ENCODE peak calls at places on chromosomes 12 and 14, in eight cellular contexts. One of them, this sample, is unnamed. For H3K4me1, the result is how much of the 10 kb centered on the place peaks cover.

GRCh38 chr12:54299515-54300266 is 1.1 kb downstream of the NFE2 start:
- DNase-seq in HepG2: no peak
- DNase-seq in stomach: no peak
- DNase-seq in GM23338: no peak
- DNase-seq in SK-N-SH: no peak
- DNase-seq in GM12878: no peak
- DNase-seq in sigmoid colon: no peak
- DNase-seq in Panc1: no peak
- DNase-seq in this sample: no peak

GRCh38 chr12:49279706-49280159 is 14.9 kb downstream of the TUBA1C start:
- DNase-seq in HepG2: peak
- DNase-seq in stomach: no peak
- DNase-seq in GM23338: peak
- DNase-seq in SK-N-SH: peak
- DNase-seq in GM12878: no peak
- DNase-seq in sigmoid colon: no peak
- DNase-seq in Panc1: no peak
- DNase-seq in this sample: peak

GRCh38 chr14:72864712-72865365 is 29.1 kb downstream of the DPF3 start:
- DNase-seq in HepG2: no peak
- DNase-seq in stomach: no peak
- DNase-seq in GM23338: no peak
- DNase-seq in SK-N-SH: no peak
- DNase-seq in GM12878: no peak
- DNase-seq in sigmoid colon: no peak
- DNase-seq in Panc1: no peak
- DNase-seq in this sample: no peak

GRCh38 chr14:23362200-23362599 is 2.8 kb downstream of the EFS start:
- DNase-seq in HepG2: peak
- DNase-seq in stomach: no peak
- DNase-seq in GM23338: peak
- DNase-seq in SK-N-SH: no peak
- DNase-seq in GM12878: no peak
- DNase-seq in sigmoid colon: no peak
- DNase-seq in Panc1: no peak
- DNase-seq in this sample: peak

GRCh38 chr14:77026930-77027537 is 1.5 kb downstream of the IRF2BPL start:
- DNase-seq in HepG2: no peak
- DNase-seq in stomach: peak
- DNase-seq in GM23338: peak
- DNase-seq in SK-N-SH: peak
- DNase-seq in GM12878: no peak
- DNase-seq in sigmoid colon: peak
- DNase-seq in Panc1: no peak
- DNase-seq in this sample: peak

GRCh38 chr12:81389550-81390099 is 311.7 kb downstream of the ACSS3 start:
- DNase-seq in HepG2: no peak
- DNase-seq in stomach: no peak
- DNase-seq in GM23338: no peak
- DNase-seq in SK-N-SH: no peak
- DNase-seq in GM12878: no peak
- DNase-seq in sigmoid colon: no peak
- DNase-seq in Panc1: no peak
- DNase-seq in this sample: no peak

GRCh38 chr12:62647586-62647985 is 181.0 kb downstream of the MON2 start:
- DNase-seq in HepG2: no peak
- DNase-seq in stomach: no peak
- DNase-seq in GM23338: peak
- DNase-seq in SK-N-SH: no peak
- DNase-seq in GM12878: no peak
- DNase-seq in sigmoid colon: peak
- DNase-seq in Panc1: no peak
- DNase-seq in this sample: no peak

GRCh38 chr12:82955020-82955419 is 268.3 kb downstream of the TMTC2 start:
- DNase-seq in HepG2: no peak
- DNase-seq in stomach: no peak
- DNase-seq in GM23338: no peak
- DNase-seq in SK-N-SH: no peak
- DNase-seq in GM12878: no peak
- DNase-seq in sigmoid colon: no peak
- DNase-seq in Panc1: no peak
- DNase-seq in this sample: no peak

GRCh38 chr14:40656301-40656700 is 950.4 kb upstream of the LRFN5 start:
- DNase-seq in HepG2: no peak
- DNase-seq in stomach: no peak
- DNase-seq in GM23338: no peak
- DNase-seq in SK-N-SH: no peak
- DNase-seq in GM12878: no peak
- DNase-seq in sigmoid colon: no peak
- DNase-seq in Panc1: no peak
- DNase-seq in this sample: no peak

GRCh38 chr12:52805739-52806138 is 8.2 kb downstream of the KRT4 start:
- DNase-seq in HepG2: no peak
- DNase-seq in stomach: no peak
- DNase-seq in GM23338: no peak
- DNase-seq in SK-N-SH: no peak
- DNase-seq in GM12878: no peak
- DNase-seq in sigmoid colon: no peak
- DNase-seq in Panc1: no peak
- DNase-seq in this sample: peak

GRCh38 chr14:56244138-56244789 is 126.1 kb downstream of the PELI2 start:
- DNase-seq in HepG2: no peak
- DNase-seq in stomach: no peak
- DNase-seq in GM23338: no peak
- DNase-seq in SK-N-SH: no peak
- DNase-seq in GM12878: no peak
- DNase-seq in sigmoid colon: no peak
- DNase-seq in Panc1: no peak
- DNase-seq in this sample: no peak

GRCh38 chr12:41910578-41911331 is 233.9 kb downstream of the GXYLT1 start:
- DNase-seq in HepG2: no peak
- DNase-seq in stomach: no peak
- DNase-seq in GM23338: no peak
- DNase-seq in SK-N-SH: no peak
- DNase-seq in GM12878: no peak
- DNase-seq in sigmoid colon: no peak
- DNase-seq in Panc1: no peak
- DNase-seq in this sample: no peak

GRCh38 chr14:32329146-32329545 is at the start of gene AKAP6:
- DNase-seq in HepG2: no peak
- DNase-seq in stomach: no peak
- DNase-seq in GM23338: peak
- DNase-seq in SK-N-SH: peak
- DNase-seq in GM12878: no peak
- DNase-seq in sigmoid colon: no peak
- DNase-seq in Panc1: no peak
- DNase-seq in this sample: no peak

GRCh38 chr14:78933948-78934524 is 763.9 kb downstream of the NRXN3 start:
- DNase-seq in HepG2: peak
- DNase-seq in stomach: no peak
- DNase-seq in GM23338: peak
- DNase-seq in SK-N-SH: peak
- DNase-seq in GM12878: no peak
- DNase-seq in sigmoid colon: no peak
- DNase-seq in Panc1: no peak
- DNase-seq in this sample: no peak

GRCh38 chr14:74048291-74048690 is 29.1 kb downstream of the BBOF1 start:
- DNase-seq in HepG2: no peak
- DNase-seq in stomach: no peak
- DNase-seq in GM23338: peak
- DNase-seq in SK-N-SH: no peak
- DNase-seq in GM12878: no peak
- DNase-seq in sigmoid colon: no peak
- DNase-seq in Panc1: no peak
- DNase-seq in this sample: no peak

GRCh38 chr12:109995366-109995702 is 834 bp downstream of the GIT2 start:
- DNase-seq in HepG2: no peak
- DNase-seq in stomach: no peak
- DNase-seq in GM23338: no peak
- DNase-seq in SK-N-SH: no peak
- DNase-seq in GM12878: no peak
- DNase-seq in sigmoid colon: no peak
- DNase-seq in Panc1: no peak
- DNase-seq in this sample: no peak

GRCh38 chr14:91870890-91871289 is 3.6 kb upstream of the TC2N start:
- DNase-seq in HepG2: no peak
- DNase-seq in stomach: no peak
- DNase-seq in GM23338: no peak
- DNase-seq in SK-N-SH: no peak
- DNase-seq in GM12878: no peak
- DNase-seq in sigmoid colon: no peak
- DNase-seq in Panc1: no peak
- DNase-seq in this sample: no peak

GRCh38 chr14:91872011-91872476 is 4.7 kb upstream of the TC2N start:
- DNase-seq in HepG2: peak
- DNase-seq in stomach: peak
- DNase-seq in GM23338: no peak
- DNase-seq in SK-N-SH: no peak
- DNase-seq in GM12878: peak
- DNase-seq in sigmoid colon: no peak
- DNase-seq in Panc1: no peak
- DNase-seq in this sample: no peak

GRCh38 chr14:91869556-91869955 is 2.2 kb upstream of the TC2N start:
- DNase-seq in HepG2: peak
- DNase-seq in stomach: no peak
- DNase-seq in GM23338: no peak
- DNase-seq in SK-N-SH: no peak
- DNase-seq in GM12878: no peak
- DNase-seq in sigmoid colon: no peak
- DNase-seq in Panc1: no peak
- DNase-seq in this sample: no peak

GRCh38 chr14:91867316-91867988 is at the start of gene TC2N:
- DNase-seq in HepG2: no peak
- DNase-seq in stomach: no peak
- DNase-seq in GM23338: no peak
- DNase-seq in SK-N-SH: no peak
- DNase-seq in GM12878: no peak
- DNase-seq in sigmoid colon: no peak
- DNase-seq in Panc1: no peak
- DNase-seq in this sample: no peak

DNA sequence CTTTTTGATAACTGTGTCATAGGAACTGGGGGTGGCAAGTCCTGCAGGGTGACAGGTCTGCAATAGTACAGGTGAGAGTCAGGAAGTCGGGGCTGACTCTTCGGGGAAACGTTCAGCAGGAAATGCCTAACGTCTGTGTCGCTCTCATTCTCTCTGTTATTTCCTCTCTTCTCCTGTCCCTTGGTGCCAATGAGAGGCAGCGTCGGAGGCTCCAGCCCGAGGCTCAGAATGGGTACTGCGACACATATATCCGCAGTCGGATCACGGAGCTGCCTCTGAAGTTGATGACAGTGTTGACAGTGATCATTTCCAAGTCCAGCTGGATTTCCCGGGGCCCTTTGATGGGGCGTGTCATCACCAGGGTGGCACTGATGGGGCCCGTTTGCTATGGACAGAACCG is 2.7 kb upstream of the TC2N start:
- DNase-seq in HepG2: peak
- DNase-seq in stomach: no peak
- DNase-seq in GM23338: no peak
- DNase-seq in SK-N-SH: no peak
- DNase-seq in GM12878: no peak
- DNase-seq in sigmoid colon: no peak
- DNase-seq in Panc1: no peak
- DNase-seq in this sample: no peak
- H3K4me1 ChIP-seq in HepG2: under half
- H3K4me1 ChIP-seq in stomach: half or more
- H3K4me1 ChIP-seq in GM23338: under half
- H3K4me1 ChIP-seq in SK-N-SH: under half
- H3K4me1 ChIP-seq in GM12878: under half
- H3K4me1 ChIP-seq in sigmoid colon: under half
- H3K4me1 ChIP-seq in Panc1: under half
- H3K4me1 ChIP-seq in this sample: half or more

GRCh38 chr12:132664206-132665148 is 22.7 kb downstream of the POLE start:
- DNase-seq in HepG2: no peak
- DNase-seq in stomach: no peak
- DNase-seq in GM23338: no peak
- DNase-seq in SK-N-SH: no peak
- DNase-seq in GM12878: no peak
- DNase-seq in sigmoid colon: peak
- DNase-seq in Panc1: no peak
- DNase-seq in this sample: no peak
- TF ChIP-seq POLR2AphosphoS5 in HepG2: no peak
- TF ChIP-seq POLR2AphosphoS5 in stomach: no peak
- TF ChIP-seq POLR2AphosphoS5 in GM23338: no peak
- TF ChIP-seq POLR2AphosphoS5 in SK-N-SH: no peak
- TF ChIP-seq POLR2AphosphoS5 in GM12878: no peak
- TF ChIP-seq POLR2AphosphoS5 in sigmoid colon: no peak
- TF ChIP-seq POLR2AphosphoS5 in Panc1: no peak
- TF ChIP-seq POLR2AphosphoS5 in this sample: no peak

DNA sequence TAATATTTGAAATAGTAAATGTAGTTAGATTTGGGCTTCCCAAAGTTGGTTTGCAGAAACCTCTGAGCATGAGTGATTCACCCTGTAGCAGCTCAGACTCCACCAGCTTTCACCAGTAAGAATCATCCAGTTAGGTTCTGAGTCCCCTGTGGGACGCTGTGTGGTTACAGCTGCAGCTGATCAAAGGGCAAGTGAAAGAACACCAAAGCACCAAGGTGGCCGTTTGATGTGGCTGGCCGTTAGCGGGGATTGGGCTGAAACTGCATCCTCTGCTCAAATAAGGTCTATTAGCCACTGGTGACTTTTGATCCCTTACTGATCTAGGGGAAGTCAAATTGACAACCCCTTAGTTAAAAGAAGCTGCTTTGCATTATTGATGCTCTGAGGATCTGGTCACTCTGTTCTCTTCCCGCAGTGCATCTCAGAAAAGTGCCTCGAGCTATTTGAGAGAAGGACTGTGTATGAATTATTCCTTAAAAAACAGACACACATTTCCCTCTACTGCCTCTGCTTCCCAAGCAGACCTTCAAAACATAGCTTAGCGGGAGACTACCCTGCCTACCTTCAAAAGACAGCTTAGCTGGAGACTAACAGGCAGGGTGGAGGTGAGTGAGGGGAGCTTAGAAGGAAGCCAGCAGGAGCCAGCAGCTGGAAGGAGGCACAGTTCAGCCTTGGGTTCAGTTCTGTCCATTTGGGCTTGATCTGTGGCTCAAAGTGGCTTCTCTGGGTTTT is 3.7 kb downstream of the ABHD12B start:
- DNase-seq in HepG2: peak
- DNase-seq in stomach: no peak
- DNase-seq in GM23338: no peak
- DNase-seq in SK-N-SH: no peak
- DNase-seq in GM12878: peak
- DNase-seq in sigmoid colon: no peak
- DNase-seq in Panc1: no peak
- DNase-seq in this sample: no peak
- H3K4me1 ChIP-seq in HepG2: half or more
- H3K4me1 ChIP-seq in stomach: under half
- H3K4me1 ChIP-seq in GM23338: under half
- H3K4me1 ChIP-seq in SK-N-SH: under half
- H3K4me1 ChIP-seq in GM12878: under half
- H3K4me1 ChIP-seq in sigmoid colon: under half
- H3K4me1 ChIP-seq in Panc1: under half
- H3K4me1 ChIP-seq in this sample: under half

DNA sequence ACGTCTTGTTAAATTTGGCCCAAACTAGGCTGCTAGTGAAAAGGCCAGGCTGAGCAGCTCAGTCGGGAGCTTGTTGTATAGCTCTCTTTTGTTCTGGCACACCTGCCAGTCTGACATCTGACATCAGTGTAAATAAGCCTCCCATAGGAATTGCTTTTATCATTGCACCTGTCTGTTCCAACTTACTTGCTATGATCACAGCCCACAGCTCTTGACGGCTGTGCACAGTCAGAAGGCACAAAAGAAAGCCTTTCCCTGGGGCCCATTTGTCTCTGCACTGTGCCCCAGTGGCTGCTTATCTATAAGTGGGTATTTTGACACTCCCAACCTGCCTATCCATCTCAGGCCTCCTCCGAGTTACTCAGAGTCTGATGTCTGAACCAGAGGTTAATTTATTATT is 324.5 kb downstream of the NUAK1 start:
- DNase-seq in HepG2: no peak
- DNase-seq in stomach: no peak
- DNase-seq in GM23338: no peak
- DNase-seq in SK-N-SH: no peak
- DNase-seq in GM12878: no peak
- DNase-seq in sigmoid colon: no peak
- DNase-seq in Panc1: no peak
- DNase-seq in this sample: no peak
- TF ChIP-seq POLR2AphosphoS5 in HepG2: no peak
- TF ChIP-seq POLR2AphosphoS5 in stomach: no peak
- TF ChIP-seq POLR2AphosphoS5 in GM23338: no peak
- TF ChIP-seq POLR2AphosphoS5 in SK-N-SH: no peak
- TF ChIP-seq POLR2AphosphoS5 in GM12878: no peak
- TF ChIP-seq POLR2AphosphoS5 in sigmoid colon: no peak
- TF ChIP-seq POLR2AphosphoS5 in Panc1: no peak
- TF ChIP-seq POLR2AphosphoS5 in this sample: no peak

This sample was measured in spleen.